ENCODE peak calls at places on chromosome 11, in eight cellular contexts. C is lower lobe of right lung; N is Caco-2; L is IMR-90; Q is adrenal gland; O is right atrium auricular region; U is bronchial epithelial cell; G is CD4-positive, alpha-beta T cell. H is an unnamed sample.
A peak's percentile ranks its signal among the peaks of the same experiment; 100 is the strongest.

GRCh38 chr11:57001674-57002401 is 13.1 kb downstream of the OR5AK2 start:
- DNase-seq in C (no peak), N (no peak), L (peak; percentile 21), Q (no peak), O (no peak), U (no peak), G (no peak), H (peak; percentile 6)

GRCh38 chr11:44673691-44674090 is 53.1 kb upstream of the TSPAN18 start:
- DNase-seq in C (no peak), N (no peak), L (no peak), Q (no peak), O (no peak), U (no peak), G (no peak), H (no peak)

GRCh38 chr11:130710442-130711101 is 205.7 kb downstream of the SNX19 start:
- DNase-seq in C (no peak), N (no peak), L (peak; percentile 84), Q (no peak), O (no peak), U (no peak), G (no peak), H (no peak)

GRCh38 chr11:48045536-48045935 is 65.2 kb downstream of the PTPRJ start:
- DNase-seq in C (no peak), N (no peak), L (no peak), Q (no peak), O (no peak), U (no peak), G (no peak), H (no peak)

GRCh38 chr11:133230446-133230845 is 301.9 kb downstream of the OPCML start:
- DNase-seq in C (no peak), N (peak; percentile 72), L (no peak), Q (no peak), O (no peak), U (no peak), G (no peak), H (no peak)

GRCh38 chr11:123483058-123483457 is 53.0 kb downstream of the GRAMD1B start:
- DNase-seq in C (no peak), N (no peak), L (peak; percentile 70), Q (no peak), O (no peak), U (peak; percentile 95), G (no peak), H (peak; percentile 94)

GRCh38 chr11:65169164-65169641 is 830 bp upstream of the SPDYC start:
- DNase-seq in C (no peak), N (no peak), L (peak; percentile 55), Q (no peak), O (no peak), U (no peak), G (no peak), H (no peak)

GRCh38 chr11:63920126-63920869 is 3.3 kb upstream of the RCOR2 start:
- DNase-seq in C (no peak), N (no peak), L (no peak), Q (peak; percentile 88), O (peak; percentile 74), U (no peak), G (no peak), H (no peak)

GRCh38 chr11:2670541-2671100 is 29.2 kb downstream of the KCNQ1OT1 start:
- DNase-seq in C (no peak), N (no peak), L (no peak), Q (no peak), O (peak; percentile 13), U (no peak), G (no peak), H (no peak)

GRCh38 chr11:120522736-120523135 is 11.2 kb downstream of the GRIK4 start:
- DNase-seq in C (peak; percentile 12), N (no peak), L (no peak), Q (no peak), O (no peak), U (no peak), G (no peak), H (no peak)

GRCh38 chr11:68946416-68947090 is 34.2 kb downstream of the MRGPRD start:
- DNase-seq in C (no peak), N (no peak), L (peak; percentile 89), Q (peak; percentile 39), O (peak; percentile 59), U (peak; percentile 51), G (no peak), H (peak; percentile 44)

GRCh38 chr11:62719302-62719978 is 7.8 kb downstream of the HNRNPUL2 start:
- DNase-seq in C (no peak), N (no peak), L (peak; percentile 25), Q (no peak), O (no peak), U (no peak), G (no peak), H (no peak)

GRCh38 chr11:111922803-111923202 is 4.1 kb downstream of the C11orf52 start:
- DNase-seq in C (no peak), N (no peak), L (peak; percentile 89), Q (peak; percentile 80), O (no peak), U (peak; percentile 78), G (no peak), H (peak; percentile 75)

GRCh38 chr11:31240340-31240904 is 129.1 kb downstream of the DCDC1 start:
- DNase-seq in C (no peak), N (peak; percentile 51), L (peak; percentile 33), Q (no peak), O (no peak), U (peak; percentile 58), G (no peak), H (peak; percentile 63)

GRCh38 chr11:133903875-133904817 is 52.6 kb downstream of the IGSF9B start:
- DNase-seq in C (peak; percentile 10), N (no peak), L (no peak), Q (peak; percentile 6), O (no peak), U (no peak), G (no peak), H (no peak)

GRCh38 chr11:128810784-128811514 is 56.1 kb downstream of the KCNJ1 start:
- DNase-seq in C (no peak), N (no peak), L (no peak), Q (no peak), O (no peak), U (no peak), G (no peak), H (no peak)

GRCh38 chr11:92960886-92961285 is 8.6 kb upstream of the MTNR1B start:
- DNase-seq in C (no peak), N (no peak), L (no peak), Q (no peak), O (no peak), U (no peak), G (no peak), H (no peak)

GRCh38 chr11:121451982-121452608 is at the start of gene SORL1:
- DNase-seq in C (peak; percentile 86), N (peak; percentile 94), L (peak; percentile 55), Q (peak; percentile 62), O (peak; percentile 62), U (peak; percentile 38), G (peak; percentile 64), H (peak; percentile 74)

GRCh38 chr11:111878385-111878765 is 590 bp downstream of the FDXACB1 start:
- DNase-seq in C (no peak), N (no peak), L (peak; percentile 5), Q (no peak), O (no peak), U (peak; percentile 51), G (no peak), H (peak; percentile 54)

GRCh38 chr11:13193613-13194012 is 84.0 kb upstream of the BMAL1 start:
- DNase-seq in C (no peak), N (no peak), L (no peak), Q (no peak), O (no peak), U (no peak), G (no peak), H (no peak)

GRCh38 chr11:106152013-106152412 is 74.6 kb downstream of the AASDHPPT start:
- DNase-seq in C (no peak), N (no peak), L (peak; percentile 17), Q (no peak), O (no peak), U (peak; percentile 97), G (no peak), H (peak; percentile 93)

GRCh38 chr11:2387266-2387982 is 10.3 kb downstream of the CD81 start:
- DNase-seq in C (no peak), N (no peak), L (peak; percentile 52), Q (no peak), O (no peak), U (no peak), G (no peak), H (no peak)

GRCh38 chr11:30445056-30445455 is 122.2 kb downstream of the ARL14EP start:
- DNase-seq in C (no peak), N (peak; percentile 2), L (no peak), Q (no peak), O (no peak), U (no peak), G (no peak), H (no peak)

DNA sequence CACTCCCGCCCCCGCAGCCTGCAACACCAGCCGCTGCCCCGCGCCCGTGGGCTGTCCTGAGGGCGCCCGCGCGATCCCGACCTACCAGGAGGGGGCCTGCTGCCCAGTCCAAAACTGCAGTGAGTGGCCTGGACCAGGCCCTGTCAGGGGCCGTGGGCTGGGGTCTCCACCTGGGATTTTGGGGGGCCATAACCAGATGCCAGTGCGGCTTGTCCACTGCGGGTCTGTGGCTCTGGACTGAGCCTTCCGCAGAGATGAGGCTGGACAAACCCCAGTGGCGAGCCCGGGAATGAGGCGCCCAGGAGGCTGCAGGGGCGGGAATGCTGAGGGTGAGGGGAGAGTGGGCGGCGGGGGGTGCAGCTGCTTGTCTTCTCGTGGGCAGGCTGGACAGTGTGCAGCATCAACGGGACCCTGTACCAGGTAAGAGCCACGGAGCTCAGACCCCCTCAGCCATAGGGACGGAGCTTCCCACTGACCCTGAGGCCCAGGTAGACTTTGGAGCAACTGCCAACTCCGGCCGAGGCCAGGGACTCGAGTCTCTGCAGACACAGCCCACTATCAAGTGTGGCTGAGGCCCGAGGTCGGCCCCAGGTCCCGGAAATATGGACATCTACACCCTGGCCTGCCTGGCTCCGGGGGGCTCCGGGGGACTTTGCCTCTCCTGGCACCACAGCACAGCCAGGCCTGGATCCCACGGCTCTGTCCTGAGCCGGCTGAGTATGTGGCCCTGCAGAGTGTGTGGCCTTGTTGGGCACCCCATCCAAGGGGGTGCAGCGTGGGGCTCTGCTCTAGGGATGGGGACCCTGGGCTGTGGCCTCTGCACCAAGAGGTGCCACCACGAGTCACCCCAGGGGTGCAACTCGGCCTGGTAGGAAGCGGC is 24.7 kb upstream of the MUC5B start:
- DNase-seq in C (peak; percentile 43), N (no peak), L (no peak), Q (peak; percentile 9), O (no peak), U (no peak), G (no peak), H (no peak)
- TF ChIP-seq CTCF in C (no peak), N (no peak), L (no peak), Q (no peak), O (no peak), U (no peak), G (no peak), H (no peak)

GRCh38 chr11:8333431-8334401 is 70.0 kb upstream of the LMO1 start:
- DNase-seq in C (no peak), N (no peak), L (no peak), Q (no peak), O (no peak), U (peak; percentile 57), G (no peak), H (peak; percentile 56)
- TF ChIP-seq CTCF in C (no peak), N (no peak), L (no peak), Q (no peak), O (no peak), U (no peak), G (no peak), H (no peak)

GRCh38 chr11:117356126-117356761 is 28.6 kb downstream of the CEP164 start:
- DNase-seq in C (no peak), N (peak; percentile 34), L (no peak), Q (no peak), O (no peak), U (no peak), G (no peak), H (no peak)
- TF ChIP-seq CTCF in C (no peak), N (peak; percentile 18), L (no peak), Q (no peak), O (no peak), U (no peak), G (no peak), H (no peak)

GRCh38 chr11:103964390-103964789 is 72.0 kb upstream of the DDI1 start:
- DNase-seq in C (no peak), N (no peak), L (no peak), Q (no peak), O (no peak), U (no peak), G (no peak), H (no peak)
- TF ChIP-seq CTCF in C (no peak), N (peak; percentile 13), L (no peak), Q (no peak), O (no peak), U (peak; percentile 15), G (no peak), H (peak; percentile 23)